ENCODE peak calls at places on chromosomes 3 and 15, in seven cellular contexts. Z is CD4-positive, alpha-beta T cell; E is gastroesophageal sphincter; D is CD4-positive, CD25-positive, alpha-beta regulatory T cell; S is stimulated activated naive CD8-positive, alpha-beta T cell treated with anti-CD3 and anti-CD28 coated beads, Interleukin-15, Interleukin-2, amounts not matched to agents 100 U/mL and 50 U/mL, for 24 hours; G is T-cell; U is activated naive CD4-positive, alpha-beta T cell treated with anti-CD3 and anti-CD28 coated beads, Interleukin-2, amount 50 U/mL, for 72 hours. Q is an unnamed sample.

GRCh38 chr15:78714890-78715289 is 73.9 kb upstream of the CHRNB4 start:
- ATAC-seq in Z (no peak), E (no peak), D (no peak), S (no peak), G (no peak), U (peak; percentile 76), Q (peak; percentile 64)

GRCh38 chr3:177816667-177817208 is 619.5 kb upstream of the TBL1XR1 start:
- ATAC-seq in Z (no peak), E (peak; percentile 60), D (no peak), S (no peak), G (no peak), U (no peak), Q (no peak)

GRCh38 chr15:58779554-58779953 is 8.5 kb downstream of the MINDY2 start:
- ATAC-seq in Z (no peak), E (no peak), D (no peak), S (no peak), G (no peak), U (no peak), Q (no peak)

GRCh38 chr3:47541583-47542108 is 28.1 kb upstream of the ELP6 start:
- ATAC-seq in Z (no peak), E (no peak), D (no peak), S (peak; percentile 16), G (no peak), U (no peak), Q (no peak)

GRCh38 chr15:89946681-89947313 is 34.0 kb upstream of the ARPIN start:
- ATAC-seq in Z (no peak), E (no peak), D (no peak), S (no peak), G (no peak), U (no peak), Q (no peak)

GRCh38 chr15:80234883-80235282 is 17.1 kb downstream of the CTXND1 start:
- ATAC-seq in Z (no peak), E (no peak), D (no peak), S (no peak), G (no peak), U (no peak), Q (peak; percentile 52)

GRCh38 chr3:42946050-42946449 is 33.1 kb upstream of the GASK1A start:
- ATAC-seq in Z (no peak), E (no peak), D (no peak), S (no peak), G (no peak), U (no peak), Q (peak; percentile 86)

GRCh38 chr3:16476636-16477035 is 36.9 kb downstream of the RFTN1 start:
- ATAC-seq in Z (peak; percentile 26), E (no peak), D (no peak), S (peak; percentile 19), G (no peak), U (peak; percentile 71), Q (peak; percentile 80)

GRCh38 chr3:123672429-123673146 is 87.7 kb upstream of the HACD2 start:
- ATAC-seq in Z (no peak), E (no peak), D (no peak), S (no peak), G (no peak), U (no peak), Q (no peak)

GRCh38 chr3:136385457-136385856 is 135.3 kb downstream of the PCCB start:
- ATAC-seq in Z (no peak), E (no peak), D (peak; percentile 64), S (no peak), G (no peak), U (no peak), Q (no peak)

GRCh38 chr3:12902181-12902999 is 61.0 kb upstream of the RPL32 start:
- ATAC-seq in Z (no peak), E (no peak), D (no peak), S (no peak), G (no peak), U (no peak), Q (no peak)

GRCh38 chr3:87351913-87352312 is 75.5 kb upstream of the POU1F1 start:
- ATAC-seq in Z (no peak), E (no peak), D (no peak), S (no peak), G (no peak), U (no peak), Q (no peak)

GRCh38 chr15:74311734-74312444 is 55.6 kb downstream of the CYP11A1 start:
- ATAC-seq in Z (no peak), E (no peak), D (no peak), S (no peak), G (no peak), U (no peak), Q (no peak)

GRCh38 chr3:138442433-138442832 is 8.0 kb downstream of the ESYT3 start:
- ATAC-seq in Z (no peak), E (no peak), D (no peak), S (no peak), G (no peak), U (no peak), Q (no peak)

GRCh38 chr3:99645277-99646106 is 7.1 kb downstream of the COL8A1 start:
- ATAC-seq in Z (no peak), E (peak; percentile 23), D (no peak), S (no peak), G (no peak), U (no peak), Q (no peak)

GRCh38 chr15:98547741-98548166 is 100.6 kb upstream of the IGF1R start:
- ATAC-seq in Z (peak; percentile 26), E (peak; percentile 50), D (no peak), S (peak; percentile 21), G (peak; percentile 57), U (peak; percentile 67), Q (peak; percentile 30)

GRCh38 chr15:62684143-62684808 is 358.3 kb upstream of the TPM1 start:
- ATAC-seq in Z (no peak), E (no peak), D (no peak), S (no peak), G (no peak), U (no peak), Q (no peak)

GRCh38 chr3:25485673-25486072 is 57.6 kb downstream of the RARB start:
- ATAC-seq in Z (no peak), E (no peak), D (no peak), S (no peak), G (no peak), U (no peak), Q (no peak)

Q was measured in activated T-helper 17 cell treated with anti-CD3 and anti-CD28 coated beads, Interleukin-2, amount 50 U/mL, for 72 hours.